ENCODE peak calls at places on chromosome 9, in seven cellular contexts. T is Kasumi-1, I is mucosa of gallbladder, E is A172, V is frontal cortex, D is sigmoid colon, R is astrocyte of the cerebellum. Z is an unnamed sample.

GRCh38 chr9:133944746-133945135 is 47.4 kb downstream of the VAV2 start:
- DNase-seq in T (no peak), I (peak), E (peak), V (no peak), D (no peak), R (peak), Z (no peak)

GRCh38 chr9:4397917-4398316 is 92.4 kb upstream of the SLC1A1 start:
- DNase-seq in T (no peak), I (no peak), E (no peak), V (no peak), D (no peak), R (no peak), Z (no peak)

GRCh38 chr9:5622019-5622418 is 6.9 kb upstream of the RIC1 start:
- DNase-seq in T (no peak), I (no peak), E (peak), V (no peak), D (no peak), R (peak), Z (no peak)

GRCh38 chr9:93132287-93132927 is 1.6 kb downstream of the NINJ1 start:
- DNase-seq in T (no peak), I (peak), E (peak), V (peak), D (peak), R (no peak), Z (no peak)

GRCh38 chr9:77605449-77606220 is 42.5 kb downstream of the GNA14 start:
- DNase-seq in T (no peak), I (no peak), E (no peak), V (no peak), D (no peak), R (no peak), Z (no peak)

GRCh38 chr9:78430387-78430786 is 133.5 kb downstream of the PSAT1 start:
- DNase-seq in T (no peak), I (no peak), E (no peak), V (no peak), D (no peak), R (no peak), Z (no peak)

GRCh38 chr9:4196376-4196775 is 103.5 kb downstream of the GLIS3 start:
- DNase-seq in T (no peak), I (no peak), E (peak), V (no peak), D (no peak), R (peak), Z (no peak)

GRCh38 chr9:112074250-112075008 is 100.7 kb downstream of the SUSD1 start:
- DNase-seq in T (peak), I (peak), E (peak), V (peak), D (peak), R (peak), Z (no peak)

GRCh38 chr9:92151691-92152393 is 36.6 kb upstream of the SPTLC1 start:
- DNase-seq in T (no peak), I (no peak), E (peak), V (no peak), D (peak), R (peak), Z (no peak)

GRCh38 chr9:9670454-9670853 is 942.3 kb downstream of the PTPRD start:
- DNase-seq in T (no peak), I (no peak), E (no peak), V (no peak), D (no peak), R (no peak), Z (no peak)

Z was measured in NT2/D1.